ENCODE peak calls at places on chromosomes 2 and 18, in nine cellular contexts. P is epithelial cell of esophagus, N is kidney, I is lower leg skin, Q is endothelial cell, R is H9, B is foreskin fibroblast, M is B cell, O is fibroblast of the aortic adventitia. U is an unnamed sample.

GRCh38 chr2:189337648-189338047 is 103.6 kb upstream of the WDR75 start:
- DNase-seq in N (no peak), Q (no peak), R (no peak), I (no peak), M (no peak), B (peak), P (peak), O (peak), U (no peak)

GRCh38 chr2:219440388-219441256 is 6.0 kb downstream of the SPEG start:
- DNase-seq in Q (no peak), M (no peak), I (no peak), P (peak), B (peak), O (peak), R (no peak), N (no peak), U (no peak)

GRCh38 chr2:166230024-166230723 is 102.4 kb upstream of the SCN1A start:
- DNase-seq in M (no peak), P (peak), Q (no peak), N (no peak), I (no peak), B (peak), R (no peak), O (peak), U (no peak)

GRCh38 chr2:127064642-127065250 is 42.2 kb downstream of the BIN1 start:
- DNase-seq in B (peak), M (no peak), P (peak), O (peak), R (peak), Q (peak), I (peak), N (peak), U (no peak)

GRCh38 chr2:219060821-219061791 is at the start of gene IHH:
- DNase-seq in I (no peak), R (peak), M (peak), N (peak), P (peak), Q (peak), B (peak), O (no peak), U (no peak)

GRCh38 chr2:165205865-165206264 is 2.0 kb upstream of the SCN3A start:
- DNase-seq in N (no peak), P (no peak), M (no peak), Q (no peak), R (no peak), I (no peak), B (no peak), O (no peak), U (no peak)

GRCh38 chr18:48098007-48098406 is 167.5 kb upstream of the SMAD2 start:
- DNase-seq in N (no peak), M (no peak), B (no peak), Q (no peak), O (no peak), P (peak), R (no peak), I (no peak), U (no peak)

GRCh38 chr2:14778015-14778414 is 145.5 kb downstream of the LRATD1 start:
- DNase-seq in O (no peak), I (no peak), M (no peak), N (no peak), R (no peak), P (peak), B (peak), Q (no peak), U (no peak)

GRCh38 chr2:9668686-9669338 is 38.0 kb upstream of the YWHAQ start:
- DNase-seq in P (no peak), O (no peak), R (no peak), B (peak), N (no peak), Q (no peak), I (no peak), M (no peak), U (no peak)

GRCh38 chr2:212607080-212607479 is 68.5 kb upstream of the ERBB4 start:
- DNase-seq in O (no peak), I (no peak), Q (no peak), R (no peak), P (no peak), B (no peak), N (no peak), M (no peak), U (no peak)

GRCh38 chr2:68245672-68246071 is 6.7 kb downstream of the PPP3R1 start:
- DNase-seq in N (no peak), M (no peak), O (no peak), R (no peak), P (no peak), B (no peak), I (no peak), Q (no peak), U (no peak)

GRCh38 chr2:240390091-240391073 is 45.1 kb upstream of the GPC1 start:
- DNase-seq in B (peak), Q (no peak), M (no peak), N (peak), P (no peak), I (peak), O (no peak), R (no peak), U (peak)

GRCh38 chr2:232984451-232985207 is 28.4 kb downstream of the NGEF start:
- DNase-seq in O (no peak), N (no peak), M (no peak), I (peak), Q (no peak), P (no peak), B (no peak), R (no peak), U (peak)

GRCh38 chr18:55012041-55012440 is 52.8 kb upstream of the CCDC68 start:
- DNase-seq in Q (no peak), B (peak), M (no peak), N (no peak), I (no peak), R (no peak), O (no peak), P (peak), U (no peak)

GRCh38 chr18:3466051-3466450 is 16.1 kb downstream of the TGIF1 start:
- DNase-seq in I (no peak), Q (peak), N (no peak), O (peak), B (peak), P (peak), R (no peak), M (no peak), U (no peak)

GRCh38 chr2:37323770-37324535 is 680 bp downstream of the PRKD3 start:
- DNase-seq in R (peak), B (peak), O (peak), N (peak), I (peak), Q (peak), P (peak), M (peak), U (peak)

GRCh38 chr18:42780171-42780570 is 335.3 kb downstream of the RIT2 start:
- DNase-seq in R (no peak), I (no peak), N (no peak), M (no peak), Q (no peak), B (no peak), O (no peak), P (no peak), U (no peak)

GRCh38 chr2:109454304-109454703 is 159.5 kb downstream of the SEPTIN10 start:
- DNase-seq in R (no peak), M (no peak), O (no peak), P (no peak), I (peak), Q (no peak), N (no peak), B (no peak), U (no peak)

GRCh38 chr2:45300026-45300750 is 290.9 kb upstream of the SIX2 start:
- DNase-seq in I (no peak), O (no peak), M (no peak), R (no peak), P (no peak), N (no peak), Q (no peak), B (peak), U (no peak)

GRCh38 chr2:164960159-164960558 is 4.8 kb upstream of the SLC38A11 start:
- DNase-seq in R (no peak), N (no peak), O (no peak), Q (no peak), I (no peak), P (no peak), B (peak), M (no peak), U (no peak)

GRCh38 chr2:102421890-102422759 is 835 bp upstream of the IL18RAP start:
- DNase-seq in I (peak), O (no peak), B (no peak), R (no peak), P (no peak), Q (no peak), N (no peak), M (no peak), U (no peak)
- TF ChIP-seq CTCF in I (no peak), O (no peak), B (no peak), R (no peak), P (no peak), Q (no peak), N (no peak), M (no peak), U (no peak)

GRCh38 chr2:184644685-184645084 is 46.4 kb downstream of the ZNF804A start:
- DNase-seq in P (peak), I (no peak), N (no peak), B (peak), O (peak), M (no peak), Q (no peak), R (no peak), U (no peak)
- TF ChIP-seq CTCF in P (no peak), I (no peak), N (no peak), B (no peak), O (peak), M (no peak), Q (no peak), R (peak), U (peak)

GRCh38 chr2:42795275-42795674 is 2.9 kb upstream of the HAAO start:
- DNase-seq in O (no peak), Q (no peak), R (no peak), B (no peak), P (no peak), N (no peak), M (no peak), I (peak), U (no peak)

GRCh38 chr2:42793314-42794270 is 1.2 kb upstream of the HAAO start:
- DNase-seq in P (no peak), O (no peak), R (no peak), B (peak), I (peak), Q (no peak), M (no peak), N (no peak), U (no peak)

GRCh38 chr2:42792583-42793313 is at the start of gene HAAO:
- DNase-seq in B (peak), R (peak), N (peak), O (no peak), P (peak), Q (peak), M (peak), I (peak), U (no peak)

GRCh38 chr2:42795871-42796301 is 3.5 kb upstream of the HAAO start:
- DNase-seq in R (no peak), N (no peak), Q (no peak), M (no peak), B (peak), P (peak), I (peak), O (peak), U (no peak)

DNA sequence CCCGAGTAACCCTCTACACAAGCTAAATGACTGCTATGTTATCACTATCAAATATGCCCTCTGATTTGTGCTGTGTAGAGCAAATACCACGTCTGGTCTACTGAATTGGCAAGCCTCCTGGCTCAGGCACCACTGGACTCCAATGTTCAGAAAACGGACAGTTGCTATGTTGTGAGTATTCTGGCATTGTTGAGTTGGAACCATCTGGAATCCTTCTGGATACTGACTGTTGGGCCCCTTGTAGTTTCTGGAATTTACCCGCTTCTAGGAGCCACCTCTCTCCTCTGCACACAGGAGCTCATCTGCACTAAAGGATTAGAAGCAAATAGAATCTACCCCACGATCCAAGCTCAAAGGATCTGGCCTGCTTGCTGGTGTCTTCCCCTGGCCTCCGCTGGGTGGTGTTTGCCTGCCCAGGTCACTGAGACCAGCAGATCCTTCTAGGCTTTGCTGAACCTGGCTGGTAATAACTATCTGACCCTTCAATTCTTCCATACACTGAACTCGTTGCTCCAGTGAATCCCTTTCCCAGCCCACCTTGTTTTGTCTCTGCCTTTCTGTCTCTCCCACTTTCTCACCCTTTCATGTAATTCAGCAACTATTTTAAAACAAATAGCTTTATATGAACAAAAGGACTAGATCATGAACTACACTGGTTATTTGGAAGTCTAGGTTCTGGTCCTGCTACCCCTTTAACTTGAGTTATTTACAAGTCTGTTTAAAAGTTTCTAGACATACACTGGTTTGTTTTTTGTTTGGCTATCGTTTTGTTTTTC is 2.1 kb upstream of the HAAO start:
- DNase-seq in M (no peak), R (peak), N (no peak), I (peak), Q (peak), B (peak), P (no peak), O (no peak), U (no peak)
- TF ChIP-seq CTCF in M (no peak), R (peak), N (peak), I (no peak), Q (no peak), B (peak), P (no peak), O (peak), U (peak)

DNA sequence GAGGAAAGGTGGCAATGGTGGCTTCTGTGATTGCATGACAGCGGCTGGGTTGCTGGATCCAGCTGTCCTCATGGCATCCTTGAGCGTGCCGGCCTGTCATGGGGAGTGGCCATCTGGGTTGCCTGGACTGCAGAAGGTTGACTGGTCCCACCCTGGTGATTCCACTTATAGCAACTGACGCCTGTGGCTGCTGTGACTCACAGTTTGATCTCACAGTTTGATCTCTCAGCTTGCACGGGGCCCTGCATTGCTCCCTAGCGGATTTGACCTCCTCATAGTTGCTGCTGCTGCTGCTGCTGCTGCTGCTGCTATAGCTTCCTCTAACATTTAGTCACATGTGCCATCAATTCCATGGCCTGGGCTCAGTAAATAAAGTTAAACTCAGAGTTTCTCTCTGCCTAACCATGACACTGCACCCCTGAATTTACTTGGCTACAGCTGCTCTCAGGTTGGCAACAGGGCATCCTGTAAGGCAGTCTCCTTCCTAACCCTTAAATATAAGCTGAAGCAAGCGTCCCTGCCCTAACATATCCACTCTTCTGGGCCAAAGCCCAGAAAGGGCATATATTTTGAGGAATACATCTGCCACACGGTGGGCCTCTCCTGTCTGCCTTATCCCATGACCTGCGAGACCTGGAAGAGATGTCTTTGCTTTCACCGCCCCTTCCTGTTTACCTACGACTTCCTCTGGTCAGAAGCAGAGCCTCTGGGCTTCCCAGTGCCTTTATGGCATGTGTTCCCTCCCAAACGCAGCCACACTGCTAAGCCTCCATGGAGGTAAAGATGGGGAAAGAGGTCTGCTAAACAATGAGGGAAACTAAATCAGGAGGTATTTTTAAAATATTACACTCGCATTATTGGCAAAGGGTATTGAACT is 37.8 kb upstream of the CCDC150 start:
- DNase-seq in I (peak), O (peak), Q (no peak), R (no peak), M (no peak), P (peak), N (no peak), B (peak), U (peak)
- TF ChIP-seq CTCF in I (no peak), O (peak), Q (no peak), R (no peak), M (no peak), P (no peak), N (no peak), B (no peak), U (peak)

GRCh38 chr2:131041402-131042160 is 51.7 kb downstream of the FAM168B start:
- DNase-seq in R (no peak), M (no peak), B (no peak), O (no peak), Q (no peak), I (peak), P (no peak), N (no peak), U (no peak)

GRCh38 chr2:131039908-131040660 is 53.2 kb downstream of the FAM168B start:
- DNase-seq in Q (no peak), I (peak), M (no peak), R (no peak), O (no peak), N (no peak), B (peak), P (no peak), U (no peak)

GRCh38 chr2:131042161-131042775 is 51.0 kb downstream of the FAM168B start:
- DNase-seq in M (no peak), I (peak), P (peak), B (peak), R (no peak), O (no peak), N (no peak), Q (no peak), U (no peak)

GRCh38 chr2:131039535-131039907 is 53.7 kb downstream of the FAM168B start:
- DNase-seq in M (no peak), P (no peak), N (no peak), Q (no peak), B (no peak), I (peak), O (no peak), R (no peak), U (no peak)

GRCh38 chr2:131040661-131041401 is 52.4 kb downstream of the FAM168B start:
- DNase-seq in M (no peak), I (peak), Q (no peak), B (peak), R (peak), N (no peak), P (no peak), O (no peak), U (no peak)
- TF ChIP-seq CTCF in M (no peak), I (no peak), Q (no peak), B (peak), R (peak), N (no peak), P (peak), O (no peak), U (peak)

GRCh38 chr2:105790467-105791118 is 45.9 kb downstream of the NCK2 start:
- DNase-seq in M (no peak), I (peak), Q (no peak), P (peak), B (no peak), R (no peak), O (no peak), N (no peak), U (no peak)

GRCh38 chr2:105791229-105791628 is 46.5 kb downstream of the NCK2 start:
- DNase-seq in M (no peak), Q (no peak), R (no peak), P (no peak), N (no peak), O (no peak), I (peak), B (no peak), U (no peak)

GRCh38 chr2:105787376-105788318 is 42.9 kb downstream of the NCK2 start:
- DNase-seq in M (no peak), R (no peak), B (no peak), P (no peak), O (no peak), N (no peak), Q (no peak), I (peak), U (no peak)

GRCh38 chr2:105788670-105789290 is 44.1 kb downstream of the NCK2 start:
- DNase-seq in I (peak), M (no peak), R (no peak), O (no peak), N (no peak), Q (no peak), P (no peak), B (no peak), U (no peak)

GRCh38 chr2:105789745-105790466 is 45.2 kb downstream of the NCK2 start:
- DNase-seq in Q (no peak), B (peak), N (no peak), R (no peak), I (peak), P (peak), M (peak), O (peak), U (no peak)
- TF ChIP-seq CTCF in Q (no peak), B (peak), N (peak), R (peak), I (no peak), P (peak), M (peak), O (no peak), U (peak)